ENCODE peak calls at places on chromosomes 3 and 15, in four cellular contexts. One of them, this sample, is unnamed.

GRCh38 chr3:17808994-17809393 is 66.6 kb upstream of the TBC1D5 start:
- DNase-seq in Panc1: no peak
- DNase-seq in transverse colon: no peak
- DNase-seq in spleen: no peak
- DNase-seq in this sample: no peak

GRCh38 chr3:64185436-64185835 is 39.8 kb downstream of the PRICKLE2 start:
- DNase-seq in spleen: no peak
- DNase-seq in Panc1: no peak
- DNase-seq in transverse colon: no peak
- DNase-seq in this sample: no peak

GRCh38 chr3:16140894-16141285 is 33.6 kb upstream of the GALNT15 start:
- DNase-seq in spleen: no peak
- DNase-seq in Panc1: no peak
- DNase-seq in transverse colon: no peak
- DNase-seq in this sample: no peak

GRCh38 chr3:31432897-31433678 is 99.6 kb upstream of the STT3B start:
- DNase-seq in spleen: no peak
- DNase-seq in Panc1: no peak
- DNase-seq in transverse colon: no peak
- DNase-seq in this sample: no peak

GRCh38 chr3:161821591-161821990 is 325.0 kb downstream of the OTOL1 start:
- DNase-seq in spleen: no peak
- DNase-seq in Panc1: no peak
- DNase-seq in transverse colon: no peak
- DNase-seq in this sample: no peak

GRCh38 chr3:171257251-171258179 is 202.7 kb downstream of the TNIK start:
- DNase-seq in spleen: no peak
- DNase-seq in transverse colon: no peak
- DNase-seq in Panc1: no peak
- DNase-seq in this sample: no peak

GRCh38 chr15:85382942-85383341 is 2.5 kb downstream of the AKAP13 start:
- DNase-seq in spleen: no peak
- DNase-seq in transverse colon: no peak
- DNase-seq in Panc1: no peak
- DNase-seq in this sample: no peak

GRCh38 chr3:41148446-41148845 is 50.9 kb upstream of the CTNNB1 start:
- DNase-seq in Panc1: no peak
- DNase-seq in spleen: no peak
- DNase-seq in transverse colon: no peak
- DNase-seq in this sample: no peak

GRCh38 chr15:25905140-25905539 is 42.0 kb upstream of the ATP10A start:
- DNase-seq in Panc1: no peak
- DNase-seq in spleen: no peak
- DNase-seq in transverse colon: peak; percentile 13
- DNase-seq in this sample: no peak

DNA sequence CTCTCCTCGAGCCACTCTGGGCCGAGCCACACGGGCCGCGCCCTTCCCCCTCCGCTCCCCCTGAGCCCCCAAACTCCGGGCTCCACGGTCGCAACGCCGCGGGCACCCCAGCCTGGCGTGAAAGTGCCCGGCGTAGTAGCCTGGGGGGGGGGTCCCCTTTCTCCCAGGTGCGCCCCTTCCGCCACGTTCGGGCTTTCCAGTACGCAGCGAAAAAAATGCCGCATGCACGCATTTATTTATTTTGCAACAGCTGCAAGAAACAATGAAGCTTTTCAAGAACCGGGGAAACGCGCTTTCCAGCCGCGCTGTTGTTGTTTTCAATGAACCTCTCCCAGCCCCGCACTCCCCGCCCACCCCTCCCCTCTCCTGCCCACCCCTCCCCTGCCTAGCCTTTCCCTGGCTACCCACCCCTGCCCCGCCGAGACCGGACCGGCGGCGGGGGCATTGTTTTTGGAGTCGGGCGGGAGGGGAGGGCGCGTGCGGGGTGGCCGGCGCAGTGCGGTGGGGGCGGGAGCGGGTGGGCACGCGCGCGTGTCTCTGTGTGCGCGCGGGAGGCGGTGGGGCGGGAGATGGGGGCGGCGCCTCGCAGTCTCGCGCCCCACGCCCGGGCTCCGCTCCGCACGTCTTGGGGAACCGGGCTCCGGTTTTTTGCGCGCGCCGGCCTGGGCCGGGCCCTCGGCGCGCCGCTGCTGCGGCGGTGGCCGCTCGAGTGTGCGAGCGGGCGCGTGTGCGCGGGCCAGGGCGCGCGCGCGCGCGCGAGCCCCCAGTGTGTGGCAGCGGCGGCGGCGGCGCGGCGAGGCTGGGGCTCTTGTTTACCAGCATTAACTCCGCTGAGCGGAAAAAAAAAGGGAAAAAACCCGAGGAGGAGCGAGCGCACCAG is at the start of gene IGF1R:
- DNase-seq in Panc1: no peak
- DNase-seq in spleen: peak; percentile 97
- DNase-seq in transverse colon: peak; percentile 88
- DNase-seq in this sample: peak; percentile 82
- TF ChIP-seq POLR2AphosphoS5 in Panc1: no peak
- TF ChIP-seq POLR2AphosphoS5 in spleen: peak; percentile 36
- TF ChIP-seq POLR2AphosphoS5 in transverse colon: peak; percentile 48
- TF ChIP-seq POLR2AphosphoS5 in this sample: no peak

GRCh38 chr15:66705277-66705927 is 3.4 kb downstream of the SMAD6 start:
- DNase-seq in transverse colon: no peak
- DNase-seq in spleen: no peak
- DNase-seq in Panc1: no peak
- DNase-seq in this sample: no peak

GRCh38 chr15:66708389-66708788 is 6.4 kb downstream of the SMAD6 start:
- DNase-seq in spleen: no peak
- DNase-seq in Panc1: no peak
- DNase-seq in transverse colon: no peak
- DNase-seq in this sample: no peak

GRCh38 chr15:66706840-66707239 is 4.8 kb downstream of the SMAD6 start:
- DNase-seq in spleen: no peak
- DNase-seq in Panc1: no peak
- DNase-seq in transverse colon: no peak
- DNase-seq in this sample: no peak

GRCh38 chr15:66706225-66706732 is 4.2 kb downstream of the SMAD6 start:
- DNase-seq in spleen: no peak
- DNase-seq in transverse colon: no peak
- DNase-seq in Panc1: no peak
- DNase-seq in this sample: no peak

GRCh38 chr15:66707310-66708160 is 5.5 kb downstream of the SMAD6 start:
- DNase-seq in transverse colon: peak; percentile 55
- DNase-seq in spleen: no peak
- DNase-seq in Panc1: no peak
- DNase-seq in this sample: no peak
- TF ChIP-seq CTCF in transverse colon: no peak
- TF ChIP-seq CTCF in spleen: no peak
- TF ChIP-seq CTCF in Panc1: peak; percentile 56
- TF ChIP-seq CTCF in this sample: no peak

GRCh38 chr3:183563686-183563941 is 8.1 kb upstream of the KLHL6 start:
- DNase-seq in spleen: no peak
- DNase-seq in transverse colon: no peak
- DNase-seq in Panc1: no peak
- DNase-seq in this sample: no peak

GRCh38 chr3:183564046-183564445 is 8.5 kb upstream of the KLHL6 start:
- DNase-seq in spleen: no peak
- DNase-seq in transverse colon: no peak
- DNase-seq in Panc1: no peak
- DNase-seq in this sample: no peak

GRCh38 chr3:183566882-183567281 is 11.4 kb upstream of the KLHL6 start:
- DNase-seq in transverse colon: no peak
- DNase-seq in Panc1: no peak
- DNase-seq in spleen: no peak
- DNase-seq in this sample: no peak
- H3K27ac ChIP-seq in transverse colon: no peak overlapping the region
- H3K27ac ChIP-seq in Panc1: no peak overlapping the region
- H3K27ac ChIP-seq in spleen: no peak overlapping the region
- H3K27ac ChIP-seq in this sample: no peak overlapping the region

GRCh38 chr3:66442254-66443249 is 58.3 kb downstream of the LRIG1 start:
- DNase-seq in Panc1: no peak
- DNase-seq in transverse colon: peak; percentile 78
- DNase-seq in spleen: no peak
- DNase-seq in this sample: no peak

GRCh38 chr3:66443404-66443803 is 57.4 kb downstream of the LRIG1 start:
- DNase-seq in transverse colon: no peak
- DNase-seq in Panc1: no peak
- DNase-seq in spleen: no peak
- DNase-seq in this sample: no peak

GRCh38 chr3:66439666-66440344 is 61.0 kb downstream of the LRIG1 start:
- DNase-seq in transverse colon: no peak
- DNase-seq in spleen: no peak
- DNase-seq in Panc1: no peak
- DNase-seq in this sample: no peak

GRCh38 chr3:66441692-66442091 is 59.1 kb downstream of the LRIG1 start:
- DNase-seq in transverse colon: no peak
- DNase-seq in spleen: no peak
- DNase-seq in Panc1: no peak
- DNase-seq in this sample: no peak

GRCh38 chr3:66441124-66441523 is 59.7 kb downstream of the LRIG1 start:
- DNase-seq in Panc1: no peak
- DNase-seq in transverse colon: no peak
- DNase-seq in spleen: no peak
- DNase-seq in this sample: peak; percentile 48
- TF ChIP-seq POLR2AphosphoS5 in Panc1: no peak
- TF ChIP-seq POLR2AphosphoS5 in transverse colon: no peak
- TF ChIP-seq POLR2AphosphoS5 in spleen: no peak
- TF ChIP-seq POLR2AphosphoS5 in this sample: peak; percentile 40

GRCh38 chr15:83446904-83447708 is at the start of gene SH3GL3:
- DNase-seq in transverse colon: peak; percentile 49
- DNase-seq in spleen: peak; percentile 81
- DNase-seq in Panc1: no peak
- DNase-seq in this sample: peak; percentile 76
- TF ChIP-seq CTCF in transverse colon: no peak
- TF ChIP-seq CTCF in spleen: no peak
- TF ChIP-seq CTCF in Panc1: no peak
- TF ChIP-seq CTCF in this sample: no peak

DNA sequence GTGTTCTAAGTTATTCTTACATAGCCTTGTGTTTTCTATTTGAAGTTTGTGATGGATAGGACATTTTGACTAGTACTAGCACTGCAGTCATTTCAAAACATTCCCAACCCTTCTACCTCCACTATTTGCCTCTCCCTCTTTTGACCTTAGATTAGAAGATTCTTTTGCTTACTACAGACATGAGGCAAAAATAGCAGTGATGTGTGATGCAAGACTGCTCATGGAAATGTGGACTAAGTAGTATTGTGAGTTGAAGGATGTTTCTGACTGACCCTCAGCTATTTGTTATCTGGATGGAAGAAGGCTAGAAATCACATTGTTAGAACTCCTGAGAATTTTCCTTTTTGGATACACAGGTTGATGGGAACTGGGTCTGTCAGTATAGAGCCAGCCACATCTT is 45.9 kb downstream of the ATP2C1 start:
- DNase-seq in Panc1: no peak
- DNase-seq in transverse colon: no peak
- DNase-seq in spleen: no peak
- DNase-seq in this sample: no peak
- H3K27ac ChIP-seq in Panc1: no peak overlapping the region
- H3K27ac ChIP-seq in transverse colon: no peak overlapping the region
- H3K27ac ChIP-seq in spleen: no peak overlapping the region
- H3K27ac ChIP-seq in this sample: no peak overlapping the region

DNA sequence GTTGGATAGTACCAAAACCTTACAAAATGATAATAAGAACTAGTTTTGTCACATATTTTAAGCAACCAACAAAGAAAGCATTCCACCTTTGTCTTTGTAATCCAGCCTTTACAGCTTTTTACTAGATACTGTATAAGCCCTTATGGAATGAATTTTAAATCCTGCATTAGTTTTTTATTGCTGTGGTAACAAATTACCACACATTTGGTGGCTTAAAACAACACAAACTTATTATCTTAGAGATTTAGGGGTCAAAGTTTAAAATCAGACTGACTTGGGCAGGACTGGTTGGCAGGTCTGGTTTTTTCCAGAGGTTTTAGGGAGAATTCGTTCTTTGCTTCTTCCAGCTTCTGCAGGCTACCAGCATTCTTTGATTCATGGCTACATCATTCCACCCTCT is 108.5 kb upstream of the NLGN1 start:
- DNase-seq in Panc1: no peak
- DNase-seq in spleen: no peak
- DNase-seq in transverse colon: no peak
- DNase-seq in this sample: no peak
- TF ChIP-seq POLR2AphosphoS5 in Panc1: no peak
- TF ChIP-seq POLR2AphosphoS5 in spleen: no peak
- TF ChIP-seq POLR2AphosphoS5 in transverse colon: no peak
- TF ChIP-seq POLR2AphosphoS5 in this sample: no peak

GRCh38 chr3:126659915-126660886 is 5.3 kb upstream of the TXNRD3 start:
- DNase-seq in spleen: no peak
- DNase-seq in transverse colon: no peak
- DNase-seq in Panc1: no peak
- DNase-seq in this sample: no peak
- TF ChIP-seq CTCF in spleen: no peak
- TF ChIP-seq CTCF in transverse colon: peak; percentile 23
- TF ChIP-seq CTCF in Panc1: peak; percentile 64
- TF ChIP-seq CTCF in this sample: peak; percentile 18

GRCh38 chr3:61926913-61927312 is 365.5 kb downstream of the PTPRG start:
- DNase-seq in spleen: no peak
- DNase-seq in transverse colon: no peak
- DNase-seq in Panc1: no peak
- DNase-seq in this sample: no peak
- H3K27ac ChIP-seq in spleen: no peak overlapping the region
- H3K27ac ChIP-seq in transverse colon: peak overlapping the region; percentile 33
- H3K27ac ChIP-seq in Panc1: no peak overlapping the region
- H3K27ac ChIP-seq in this sample: peak overlapping the region; percentile 21

This sample was measured in breast epithelium.